ENCODE peak calls at places on chromosomes 7 and 10, in six cellular contexts. One of them, this sample, is unnamed.

GRCh38 chr7:105705427-105705826 is 124.1 kb upstream of the EFCAB10 start:
- DNase-seq in B cell: no peak
- DNase-seq in esophagus squamous epithelium: no peak
- DNase-seq in testis: peak
- DNase-seq in AG09309: no peak
- DNase-seq in fibroblast of lung: no peak
- DNase-seq in this sample: no peak

GRCh38 chr7:19899517-19899916 is 126.1 kb upstream of the TMEM196 start:
- DNase-seq in B cell: no peak
- DNase-seq in esophagus squamous epithelium: no peak
- DNase-seq in testis: no peak
- DNase-seq in AG09309: peak
- DNase-seq in fibroblast of lung: peak
- DNase-seq in this sample: no peak

GRCh38 chr7:155237297-155237696 is 60.4 kb upstream of the INSIG1 start:
- DNase-seq in B cell: no peak
- DNase-seq in esophagus squamous epithelium: no peak
- DNase-seq in testis: no peak
- DNase-seq in AG09309: no peak
- DNase-seq in fibroblast of lung: no peak
- DNase-seq in this sample: no peak

GRCh38 chr10:32937824-32938482 is 20.1 kb downstream of the ITGB1 start:
- DNase-seq in B cell: no peak
- DNase-seq in esophagus squamous epithelium: no peak
- DNase-seq in testis: no peak
- DNase-seq in AG09309: no peak
- DNase-seq in fibroblast of lung: peak
- DNase-seq in this sample: no peak

GRCh38 chr7:22860784-22861482 is 38.3 kb upstream of the TOMM7 start:
- DNase-seq in B cell: peak
- DNase-seq in esophagus squamous epithelium: no peak
- DNase-seq in testis: peak
- DNase-seq in AG09309: no peak
- DNase-seq in fibroblast of lung: no peak
- DNase-seq in this sample: no peak

GRCh38 chr10:69335063-69335587 is 56.8 kb downstream of the HK1 start:
- DNase-seq in B cell: peak
- DNase-seq in esophagus squamous epithelium: no peak
- DNase-seq in testis: peak
- DNase-seq in AG09309: no peak
- DNase-seq in fibroblast of lung: peak
- DNase-seq in this sample: no peak

GRCh38 chr10:50740351-50740688 is 584 bp downstream of the ASAH2B start:
- DNase-seq in B cell: peak
- DNase-seq in esophagus squamous epithelium: no peak
- DNase-seq in testis: no peak
- DNase-seq in AG09309: peak
- DNase-seq in fibroblast of lung: peak
- DNase-seq in this sample: no peak

GRCh38 chr7:99270702-99271101 is 1.9 kb upstream of the MYH16 start:
- DNase-seq in B cell: no peak
- DNase-seq in esophagus squamous epithelium: no peak
- DNase-seq in testis: no peak
- DNase-seq in AG09309: no peak
- DNase-seq in fibroblast of lung: no peak
- DNase-seq in this sample: no peak

GRCh38 chr7:87574630-87575029 is 26.1 kb downstream of the ABCB1 start:
- DNase-seq in B cell: no peak
- DNase-seq in esophagus squamous epithelium: no peak
- DNase-seq in testis: no peak
- DNase-seq in AG09309: no peak
- DNase-seq in fibroblast of lung: peak
- DNase-seq in this sample: no peak

GRCh38 chr7:2022021-2022409 is 210.7 kb downstream of the MAD1L1 start:
- DNase-seq in B cell: no peak
- DNase-seq in esophagus squamous epithelium: no peak
- DNase-seq in testis: no peak
- DNase-seq in AG09309: no peak
- DNase-seq in fibroblast of lung: no peak
- DNase-seq in this sample: no peak

GRCh38 chr10:72087969-72088878 is at the start of gene SPOCK2:
- DNase-seq in B cell: peak
- DNase-seq in esophagus squamous epithelium: no peak
- DNase-seq in testis: peak
- DNase-seq in AG09309: no peak
- DNase-seq in fibroblast of lung: peak
- DNase-seq in this sample: no peak

GRCh38 chr7:39659356-39660013 is 36.1 kb downstream of the RALA start:
- DNase-seq in B cell: no peak
- DNase-seq in esophagus squamous epithelium: no peak
- DNase-seq in testis: no peak
- DNase-seq in AG09309: no peak
- DNase-seq in fibroblast of lung: no peak
- DNase-seq in this sample: no peak

GRCh38 chr7:124062171-124062570 is 29.3 kb upstream of the TMEM229A start:
- DNase-seq in B cell: no peak
- DNase-seq in esophagus squamous epithelium: no peak
- DNase-seq in testis: no peak
- DNase-seq in AG09309: no peak
- DNase-seq in fibroblast of lung: no peak
- DNase-seq in this sample: no peak

GRCh38 chr7:91127974-91128373 is 136.3 kb upstream of the FZD1 start:
- DNase-seq in B cell: no peak
- DNase-seq in esophagus squamous epithelium: no peak
- DNase-seq in testis: no peak
- DNase-seq in AG09309: no peak
- DNase-seq in fibroblast of lung: peak
- DNase-seq in this sample: no peak

GRCh38 chr10:8224591-8224990 is 170.1 kb downstream of the GATA3 start:
- DNase-seq in B cell: no peak
- DNase-seq in esophagus squamous epithelium: no peak
- DNase-seq in testis: no peak
- DNase-seq in AG09309: no peak
- DNase-seq in fibroblast of lung: no peak
- DNase-seq in this sample: no peak

GRCh38 chr7:68994841-68995240 is 603.4 kb upstream of the AUTS2 start:
- DNase-seq in B cell: no peak
- DNase-seq in esophagus squamous epithelium: no peak
- DNase-seq in testis: no peak
- DNase-seq in AG09309: no peak
- DNase-seq in fibroblast of lung: no peak
- DNase-seq in this sample: no peak

GRCh38 chr10:86655173-86655540 is 810 bp downstream of the OPN4 start:
- DNase-seq in B cell: no peak
- DNase-seq in esophagus squamous epithelium: no peak
- DNase-seq in testis: no peak
- DNase-seq in AG09309: no peak
- DNase-seq in fibroblast of lung: no peak
- DNase-seq in this sample: no peak

GRCh38 chr7:81138850-81139249 is 220.0 kb upstream of the SEMA3C start:
- DNase-seq in B cell: no peak
- DNase-seq in esophagus squamous epithelium: no peak
- DNase-seq in testis: no peak
- DNase-seq in AG09309: no peak
- DNase-seq in fibroblast of lung: no peak
- DNase-seq in this sample: no peak

GRCh38 chr10:33198610-33199009 is 135.9 kb downstream of the NRP1 start:
- DNase-seq in B cell: no peak
- DNase-seq in esophagus squamous epithelium: no peak
- DNase-seq in testis: no peak
- DNase-seq in AG09309: no peak
- DNase-seq in fibroblast of lung: no peak
- DNase-seq in this sample: no peak

GRCh38 chr10:58023341-58024073 is 244.2 kb downstream of the IPMK start:
- DNase-seq in B cell: no peak
- DNase-seq in esophagus squamous epithelium: no peak
- DNase-seq in testis: no peak
- DNase-seq in AG09309: peak
- DNase-seq in fibroblast of lung: peak
- DNase-seq in this sample: no peak

GRCh38 chr7:98795741-98796493 is 73.9 kb downstream of the TMEM130 start:
- DNase-seq in B cell: no peak
- DNase-seq in esophagus squamous epithelium: no peak
- DNase-seq in testis: no peak
- DNase-seq in AG09309: no peak
- DNase-seq in fibroblast of lung: no peak
- DNase-seq in this sample: no peak

GRCh38 chr10:47240173-47240572 is 59.8 kb upstream of the GDF10 start:
- DNase-seq in B cell: no peak
- DNase-seq in esophagus squamous epithelium: no peak
- DNase-seq in testis: no peak
- DNase-seq in AG09309: no peak
- DNase-seq in fibroblast of lung: no peak
- DNase-seq in this sample: no peak

GRCh38 chr7:100516135-100516812 is 22.7 kb upstream of the AGFG2 start:
- DNase-seq in B cell: peak
- DNase-seq in esophagus squamous epithelium: no peak
- DNase-seq in testis: peak
- DNase-seq in AG09309: peak
- DNase-seq in fibroblast of lung: peak
- DNase-seq in this sample: no peak

GRCh38 chr10:11395581-11396310 is 215.7 kb downstream of the USP6NL start:
- DNase-seq in B cell: no peak
- DNase-seq in esophagus squamous epithelium: no peak
- DNase-seq in testis: no peak
- DNase-seq in AG09309: no peak
- DNase-seq in fibroblast of lung: no peak
- DNase-seq in this sample: no peak

GRCh38 chr10:78960316-78960800 is 108.4 kb upstream of the ZMIZ1 start:
- DNase-seq in B cell: no peak
- DNase-seq in esophagus squamous epithelium: no peak
- DNase-seq in testis: peak
- DNase-seq in AG09309: peak
- DNase-seq in fibroblast of lung: peak
- DNase-seq in this sample: no peak

GRCh38 chr7:34756025-34756437 is 98.0 kb downstream of the NPSR1 start:
- DNase-seq in B cell: no peak
- DNase-seq in esophagus squamous epithelium: no peak
- DNase-seq in testis: no peak
- DNase-seq in AG09309: no peak
- DNase-seq in fibroblast of lung: no peak
- DNase-seq in this sample: no peak

GRCh38 chr7:25846722-25847121 is 305.3 kb upstream of the NFE2L3 start:
- DNase-seq in B cell: no peak
- DNase-seq in esophagus squamous epithelium: no peak
- DNase-seq in testis: peak
- DNase-seq in AG09309: no peak
- DNase-seq in fibroblast of lung: peak
- DNase-seq in this sample: no peak

GRCh38 chr7:102834999-102835398 is 77.8 kb upstream of the LRRC17 start:
- DNase-seq in B cell: no peak
- DNase-seq in esophagus squamous epithelium: no peak
- DNase-seq in testis: no peak
- DNase-seq in AG09309: no peak
- DNase-seq in fibroblast of lung: peak
- DNase-seq in this sample: no peak

GRCh38 chr7:17971392-17971791 is 31.1 kb upstream of the SNX13 start:
- DNase-seq in B cell: no peak
- DNase-seq in esophagus squamous epithelium: no peak
- DNase-seq in testis: no peak
- DNase-seq in AG09309: no peak
- DNase-seq in fibroblast of lung: peak
- DNase-seq in this sample: no peak
- TF ChIP-seq CTCF in B cell: no peak
- TF ChIP-seq CTCF in esophagus squamous epithelium: no peak
- TF ChIP-seq CTCF in testis: no peak
- TF ChIP-seq CTCF in AG09309: no peak
- TF ChIP-seq CTCF in fibroblast of lung: no peak
- TF ChIP-seq CTCF in this sample: peak

GRCh38 chr7:36112969-36113368 is 40.1 kb upstream of the EEPD1 start:
- DNase-seq in B cell: no peak
- DNase-seq in esophagus squamous epithelium: no peak
- DNase-seq in testis: no peak
- DNase-seq in AG09309: no peak
- DNase-seq in fibroblast of lung: no peak
- DNase-seq in this sample: no peak

GRCh38 chr7:36103837-36104561 is 49.1 kb upstream of the EEPD1 start:
- DNase-seq in B cell: no peak
- DNase-seq in esophagus squamous epithelium: no peak
- DNase-seq in testis: no peak
- DNase-seq in AG09309: no peak
- DNase-seq in fibroblast of lung: no peak
- DNase-seq in this sample: no peak

GRCh38 chr7:36110584-36110983 is 42.5 kb upstream of the EEPD1 start:
- DNase-seq in B cell: no peak
- DNase-seq in esophagus squamous epithelium: no peak
- DNase-seq in testis: no peak
- DNase-seq in AG09309: no peak
- DNase-seq in fibroblast of lung: no peak
- DNase-seq in this sample: no peak

GRCh38 chr7:36109013-36109627 is 43.9 kb upstream of the EEPD1 start:
- DNase-seq in B cell: no peak
- DNase-seq in esophagus squamous epithelium: no peak
- DNase-seq in testis: no peak
- DNase-seq in AG09309: no peak
- DNase-seq in fibroblast of lung: no peak
- DNase-seq in this sample: no peak

GRCh38 chr7:36107926-36108631 is 45.0 kb upstream of the EEPD1 start:
- DNase-seq in B cell: no peak
- DNase-seq in esophagus squamous epithelium: no peak
- DNase-seq in testis: no peak
- DNase-seq in AG09309: no peak
- DNase-seq in fibroblast of lung: no peak
- DNase-seq in this sample: no peak
- TF ChIP-seq CTCF in B cell: no peak
- TF ChIP-seq CTCF in esophagus squamous epithelium: no peak
- TF ChIP-seq CTCF in testis: no peak
- TF ChIP-seq CTCF in AG09309: no peak
- TF ChIP-seq CTCF in fibroblast of lung: no peak
- TF ChIP-seq CTCF in this sample: no peak

GRCh38 chr10:132350946-132351345 is 19.0 kb downstream of the LRRC27 start:
- DNase-seq in B cell: peak
- DNase-seq in esophagus squamous epithelium: no peak
- DNase-seq in testis: no peak
- DNase-seq in AG09309: no peak
- DNase-seq in fibroblast of lung: no peak
- DNase-seq in this sample: no peak
- TF ChIP-seq CTCF in B cell: no peak
- TF ChIP-seq CTCF in esophagus squamous epithelium: no peak
- TF ChIP-seq CTCF in testis: no peak
- TF ChIP-seq CTCF in AG09309: no peak
- TF ChIP-seq CTCF in fibroblast of lung: no peak
- TF ChIP-seq CTCF in this sample: no peak

DNA sequence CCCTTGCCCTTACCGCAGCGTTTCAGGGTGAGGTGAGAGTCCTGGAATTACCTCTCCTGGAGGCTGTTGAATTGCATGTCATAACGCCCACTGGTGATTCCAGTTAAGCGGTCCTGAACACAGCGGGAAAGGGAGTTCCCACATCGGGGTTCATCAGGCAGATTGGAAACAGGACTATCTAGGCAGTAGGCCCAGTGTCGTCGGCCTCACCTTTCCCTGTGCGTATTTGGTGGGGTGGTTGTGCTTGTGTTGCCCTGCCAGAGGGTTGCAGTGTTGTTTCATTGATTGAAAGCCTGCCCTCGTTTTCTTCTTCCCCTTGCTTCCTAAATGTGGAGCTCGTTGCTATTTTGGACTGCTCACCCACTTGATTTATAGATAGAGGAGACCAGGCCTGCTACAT is 10.6 kb upstream of the SUN1 start:
- DNase-seq in B cell: no peak
- DNase-seq in esophagus squamous epithelium: no peak
- DNase-seq in testis: no peak
- DNase-seq in AG09309: no peak
- DNase-seq in fibroblast of lung: no peak
- DNase-seq in this sample: no peak
- TF ChIP-seq CTCF in B cell: no peak
- TF ChIP-seq CTCF in esophagus squamous epithelium: no peak
- TF ChIP-seq CTCF in testis: no peak
- TF ChIP-seq CTCF in AG09309: no peak
- TF ChIP-seq CTCF in fibroblast of lung: no peak
- TF ChIP-seq CTCF in this sample: no peak